ENCODE peak calls at places on chromosome 6, in six cellular contexts. Z is pulmonary artery endothelial cell, L is HT1080, D is NCI-H1436, B is amygdala, A is endothelial cell. S is an unnamed sample.
A peak's percentile ranks its signal among the peaks of the same experiment; 100 is the strongest.

GRCh38 chr6:154961141-154961540 is 34.0 kb upstream of the TIAM2 start:
- DNase-seq in D (no peak), Z (no peak), A (no peak), L (no peak), B (no peak), S (no peak)

GRCh38 chr6:104186836-104187235 is 672.9 kb downstream of the HACE1 start:
- DNase-seq in L (no peak), A (no peak), B (no peak), D (no peak), Z (no peak), S (no peak)

GRCh38 chr6:28838289-28838633 is 85.5 kb downstream of the TRIM27 start:
- DNase-seq in D (peak; percentile 61), A (peak; percentile 66), Z (peak; percentile 2), B (no peak), L (peak; percentile 71), S (peak; percentile 57)

GRCh38 chr6:99458319-99458718 is 33.2 kb upstream of the PNISR start:
- DNase-seq in B (no peak), L (peak; percentile 21), D (no peak), Z (no peak), A (peak; percentile 11), S (no peak)

GRCh38 chr6:136887899-136888298 is 34.2 kb upstream of the SLC35D3 start:
- DNase-seq in B (no peak), D (no peak), Z (no peak), A (no peak), L (no peak), S (no peak)

GRCh38 chr6:89310929-89311328 is 4.2 kb downstream of the GABRR2 start:
- DNase-seq in B (no peak), A (no peak), D (no peak), Z (no peak), L (peak; percentile 26), S (no peak)

GRCh38 chr6:13553646-13554045 is 20.8 kb upstream of the SIRT5 start:
- DNase-seq in Z (no peak), A (no peak), B (no peak), D (no peak), L (peak; percentile 18), S (no peak)

GRCh38 chr6:39203804-39204495 is 25.3 kb downstream of the KCNK5 start:
- DNase-seq in D (no peak), L (no peak), B (no peak), Z (no peak), A (no peak), S (peak; percentile 4)

GRCh38 chr6:150048099-150048498 is 20.8 kb downstream of the ULBP3 start:
- DNase-seq in B (no peak), A (no peak), L (no peak), D (no peak), Z (no peak), S (no peak)

GRCh38 chr6:54737247-54737646 is 109.3 kb upstream of the FAM83B start:
- DNase-seq in D (no peak), A (no peak), L (peak; percentile 33), B (no peak), Z (no peak), S (no peak)

S was measured in COR-L47.